ENCODE peak calls at places on chromosomes 12 and 14, in six cellular contexts. H is GM12878, M is HCT116, X is K562, Y is SK-N-SH, Z is HepG2. C is an unnamed sample.

GRCh38 chr12:76037130-76038105 is 5.8 kb upstream of the PHLDA1 start:
- DNase-seq in X (peak; percentile 58), Y (peak; percentile 59), M (no peak), Z (peak; percentile 77), H (peak; percentile 34), C (peak; percentile 90)

GRCh38 chr14:104596451-104596918 is 8.1 kb downstream of the TMEM179 start:
- DNase-seq in Y (peak; percentile 29), H (no peak), Z (no peak), M (no peak), X (no peak), C (no peak)

GRCh38 chr12:51788876-51789275 is 59.6 kb downstream of the FIGNL2 start:
- DNase-seq in Z (no peak), H (no peak), X (no peak), Y (no peak), M (no peak), C (no peak)

GRCh38 chr12:11497995-11498394 is 102.6 kb upstream of the PRB2 start:
- DNase-seq in X (no peak), M (no peak), Z (no peak), H (peak; percentile 46), Y (no peak), C (no peak)

GRCh38 chr14:61229475-61229888 is 51.7 kb downstream of the TMEM30B start:
- DNase-seq in X (no peak), Y (no peak), Z (peak; percentile 10), H (no peak), M (no peak), C (no peak)

GRCh38 chr14:63677891-63678379 is 36.3 kb upstream of the WDR89 start:
- DNase-seq in Y (no peak), X (no peak), M (no peak), Z (no peak), H (no peak), C (peak; percentile 33)

GRCh38 chr12:12901158-12901791 is 9.9 kb downstream of the GPRC5A start:
- DNase-seq in M (no peak), Z (peak; percentile 37), H (no peak), X (no peak), Y (no peak), C (no peak)

GRCh38 chr12:111434049-111434448 is 28.3 kb downstream of the SH2B3 start:
- DNase-seq in Y (no peak), H (no peak), Z (no peak), X (no peak), M (no peak), C (no peak)

GRCh38 chr12:77122236-77122635 is 56.9 kb upstream of the E2F7 start:
- DNase-seq in H (no peak), X (no peak), M (peak; percentile 57), Z (peak; percentile 13), Y (no peak), C (no peak)

GRCh38 chr14:66944872-66945271 is 244.4 kb upstream of the GARIN2 start:
- DNase-seq in Z (peak; percentile 19), H (no peak), X (no peak), M (peak; percentile 15), Y (no peak), C (peak; percentile 72)

GRCh38 chr12:49979061-49979586 is 6.4 kb downstream of the AQP6 start:
- DNase-seq in Y (peak; percentile 86), M (no peak), Z (no peak), X (peak; percentile 4), H (no peak), C (no peak)

GRCh38 chr12:109711596-109712461 is 1.8 kb upstream of the FAM222A start:
- DNase-seq in Y (no peak), M (no peak), H (no peak), Z (peak; percentile 67), X (peak; percentile 58), C (no peak)

GRCh38 chr12:32605326-32606095 is 73.6 kb upstream of the DNM1L start:
- DNase-seq in X (no peak), Y (no peak), H (no peak), Z (no peak), M (no peak), C (peak; percentile 26)

GRCh38 chr14:54737132-54737711 is 165.4 kb downstream of the GCH1 start:
- DNase-seq in Y (no peak), H (no peak), X (peak; percentile 30), Z (no peak), M (no peak), C (no peak)

GRCh38 chr14:63852271-63852816 is 460 bp upstream of the SYNE2 start:
- DNase-seq in M (no peak), X (no peak), Y (peak; percentile 39), H (no peak), Z (no peak), C (no peak)

GRCh38 chr14:69701857-69702256 is 65.1 kb upstream of the SRSF5 start:
- DNase-seq in X (no peak), Y (no peak), Z (no peak), M (no peak), H (no peak), C (no peak)

GRCh38 chr12:19515179-19515578 is 75.9 kb downstream of the AEBP2 start:
- DNase-seq in H (no peak), Z (no peak), Y (no peak), M (peak; percentile 33), X (peak; percentile 46), C (no peak)

GRCh38 chr12:64682572-64683277 is 72.4 kb downstream of the RASSF3 start:
- DNase-seq in M (no peak), H (no peak), Z (no peak), Y (peak; percentile 80), X (no peak), C (no peak)

GRCh38 chr12:11711675-11712327 is 62.3 kb downstream of the ETV6 start:
- DNase-seq in Z (peak; percentile 72), H (no peak), M (no peak), X (no peak), Y (no peak), C (no peak)

GRCh38 chr14:72796935-72797334 is 97.0 kb downstream of the DPF3 start:
- DNase-seq in H (no peak), M (no peak), Z (no peak), Y (no peak), X (no peak), C (no peak)

GRCh38 chr12:93572712-93573551 is 457 bp downstream of the SOCS2 start:
- DNase-seq in Z (no peak), Y (peak; percentile 32), M (no peak), H (no peak), X (no peak), C (no peak)

GRCh38 chr12:10214131-10214876 is 1.6 kb downstream of the GABARAPL1 start:
- DNase-seq in M (no peak), Z (no peak), X (peak; percentile 10), Y (no peak), H (no peak), C (no peak)

GRCh38 chr12:77213316-77213715 is 147.9 kb upstream of the E2F7 start:
- DNase-seq in M (no peak), H (no peak), Y (no peak), X (no peak), Z (no peak), C (no peak)

GRCh38 chr12:131167334-131167733 is 213.6 kb downstream of the ADGRD1 start:
- DNase-seq in M (no peak), Z (no peak), H (no peak), X (no peak), Y (no peak), C (no peak)

GRCh38 chr14:21894003-21894897 is 220.6 kb upstream of the OR4E1 start:
- DNase-seq in X (no peak), Z (no peak), M (no peak), Y (no peak), H (no peak), C (no peak)

GRCh38 chr12:50765325-50765911 is 1.5 kb downstream of the ATF1 start:
- DNase-seq in H (no peak), Y (peak; percentile 62), X (peak; percentile 42), M (no peak), Z (peak; percentile 50), C (peak; percentile 67)

GRCh38 chr12:42761601-42762350 is 172.2 kb upstream of the PRICKLE1 start:
- DNase-seq in Y (no peak), X (no peak), H (no peak), M (no peak), Z (no peak), C (peak; percentile 58)

GRCh38 chr12:121649819-121650353 is 19.6 kb downstream of the MORN3 start:
- DNase-seq in X (peak; percentile 65), M (no peak), Z (no peak), H (no peak), Y (no peak), C (no peak)

GRCh38 chr12:57276935-57277563 is 26.1 kb upstream of the STAC3 start:
- DNase-seq in H (no peak), X (peak; percentile 41), Z (peak; percentile 21), Y (no peak), M (peak; percentile 18), C (no peak)

DNA sequence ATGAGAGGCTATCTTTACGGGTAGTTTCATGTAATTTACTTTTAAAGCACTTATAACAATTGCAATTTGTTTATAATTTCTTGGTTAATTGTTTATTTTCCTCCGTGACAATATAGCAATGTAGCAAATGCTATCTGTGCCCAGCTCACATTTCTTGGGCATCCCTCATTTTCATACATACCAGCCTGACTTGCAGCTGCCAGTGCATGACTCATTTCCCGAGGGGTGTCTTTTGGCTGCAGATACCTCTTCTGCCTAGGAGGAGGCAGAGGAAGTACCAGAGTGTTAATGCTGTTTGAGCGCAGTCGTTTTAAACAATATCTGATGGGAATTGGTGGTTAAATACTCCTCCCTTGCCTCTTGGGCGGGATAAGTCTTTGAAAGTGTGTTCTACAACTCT is 104.2 kb upstream of the ABCD2 start:
- DNase-seq in H (no peak), M (no peak), Y (no peak), Z (no peak), X (no peak), C (peak; percentile 13)
- TF ChIP-seq JUND in H (no peak), M (no peak), Y (no peak), Z (no peak), X (no peak), C (no peak)

GRCh38 chr14:58104808-58105207 is 47.2 kb downstream of the ARMH4 start:
- DNase-seq in M (no peak), Y (no peak), H (no peak), X (no peak), Z (no peak), C (peak; percentile 45)
- TF ChIP-seq JUND in M (no peak), Y (no peak), H (no peak), X (no peak), Z (no peak), C (no peak)

GRCh38 chr12:2285462-2285861 is 232.7 kb downstream of the CACNA1C start:
- DNase-seq in Z (no peak), Y (no peak), M (no peak), H (no peak), X (no peak), C (no peak)

GRCh38 chr12:2286051-2286450 is 233.3 kb downstream of the CACNA1C start:
- DNase-seq in H (no peak), Y (no peak), Z (no peak), M (no peak), X (no peak), C (no peak)

GRCh38 chr12:2284321-2284813 is 231.6 kb downstream of the CACNA1C start:
- DNase-seq in H (no peak), Z (no peak), X (no peak), Y (peak; percentile 62), M (no peak), C (no peak)

GRCh38 chr12:2283910-2284309 is 231.1 kb downstream of the CACNA1C start:
- DNase-seq in Z (no peak), Y (no peak), H (no peak), M (no peak), X (no peak), C (no peak)

GRCh38 chr12:2284857-2285256 is 232.1 kb downstream of the CACNA1C start:
- DNase-seq in M (peak; percentile 37), Y (peak; percentile 86), X (peak; percentile 20), Z (peak; percentile 29), H (no peak), C (peak; percentile 76)
- TF ChIP-seq JUND in M (no peak), Y (no peak), X (no peak), Z (no peak), H (no peak), C (no peak)

GRCh38 chr14:92988786-92989755 is 66.1 kb downstream of the CHGA start:
- DNase-seq in Y (no peak), M (no peak), X (no peak), H (no peak), Z (no peak), C (no peak)
- TF ChIP-seq JUND in Y (no peak), M (no peak), X (no peak), H (no peak), Z (no peak), C (no peak)

C was measured in T47D.